ENCODE peak calls at places on chromosomes 7 and 10, in eight cellular contexts. One of them, this sample, is unnamed.

GRCh38 chr7:101617451-101618206 is 11.5 kb downstream of the MYL10 start:
- DNase-seq in left ventricle myocardium inferior: no peak
- DNase-seq in esophagus squamous epithelium: no peak
- DNase-seq in CD4-positive, alpha-beta T cell: no peak
- DNase-seq in heart left ventricle: no peak
- DNase-seq in bronchial epithelial cell: no peak
- DNase-seq in prostate gland: no peak
- DNase-seq in GM23338: no peak
- DNase-seq in this sample: no peak

GRCh38 chr10:28890121-28890950 is 213.0 kb downstream of the BAMBI start:
- DNase-seq in esophagus squamous epithelium: no peak
- DNase-seq in GM23338: no peak
- DNase-seq in left ventricle myocardium inferior: no peak
- DNase-seq in heart left ventricle: no peak
- DNase-seq in bronchial epithelial cell: no peak
- DNase-seq in CD4-positive, alpha-beta T cell: no peak
- DNase-seq in prostate gland: no peak
- DNase-seq in this sample: no peak

GRCh38 chr10:86195521-86195920 is 171.1 kb downstream of the GRID1 start:
- DNase-seq in bronchial epithelial cell: no peak
- DNase-seq in prostate gland: no peak
- DNase-seq in heart left ventricle: no peak
- DNase-seq in CD4-positive, alpha-beta T cell: no peak
- DNase-seq in esophagus squamous epithelium: no peak
- DNase-seq in GM23338: no peak
- DNase-seq in left ventricle myocardium inferior: no peak
- DNase-seq in this sample: no peak

GRCh38 chr10:3595736-3596135 is 189.3 kb downstream of the KLF6 start:
- DNase-seq in CD4-positive, alpha-beta T cell: no peak
- DNase-seq in esophagus squamous epithelium: no peak
- DNase-seq in heart left ventricle: no peak
- DNase-seq in GM23338: no peak
- DNase-seq in bronchial epithelial cell: no peak
- DNase-seq in prostate gland: no peak
- DNase-seq in left ventricle myocardium inferior: no peak
- DNase-seq in this sample: no peak

GRCh38 chr10:97686301-97686961 is 610 bp downstream of the AVPI1 start:
- DNase-seq in heart left ventricle: no peak
- DNase-seq in esophagus squamous epithelium: no peak
- DNase-seq in GM23338: no peak
- DNase-seq in CD4-positive, alpha-beta T cell: no peak
- DNase-seq in bronchial epithelial cell: peak; percentile 33
- DNase-seq in left ventricle myocardium inferior: no peak
- DNase-seq in prostate gland: no peak
- DNase-seq in this sample: no peak

GRCh38 chr7:158357106-158357897 is 230.3 kb downstream of the PTPRN2 start:
- DNase-seq in heart left ventricle: no peak
- DNase-seq in bronchial epithelial cell: no peak
- DNase-seq in esophagus squamous epithelium: no peak
- DNase-seq in GM23338: no peak
- DNase-seq in prostate gland: no peak
- DNase-seq in CD4-positive, alpha-beta T cell: no peak
- DNase-seq in left ventricle myocardium inferior: no peak
- DNase-seq in this sample: no peak

GRCh38 chr10:73501651-73502050 is 5.8 kb upstream of the PPP3CB start:
- DNase-seq in GM23338: no peak
- DNase-seq in prostate gland: no peak
- DNase-seq in heart left ventricle: no peak
- DNase-seq in CD4-positive, alpha-beta T cell: no peak
- DNase-seq in bronchial epithelial cell: no peak
- DNase-seq in esophagus squamous epithelium: no peak
- DNase-seq in left ventricle myocardium inferior: no peak
- DNase-seq in this sample: no peak

GRCh38 chr7:157671358-157672255 is 334.8 kb downstream of the DNAJB6 start:
- DNase-seq in CD4-positive, alpha-beta T cell: no peak
- DNase-seq in GM23338: no peak
- DNase-seq in esophagus squamous epithelium: no peak
- DNase-seq in prostate gland: no peak
- DNase-seq in heart left ventricle: no peak
- DNase-seq in left ventricle myocardium inferior: no peak
- DNase-seq in bronchial epithelial cell: no peak
- DNase-seq in this sample: no peak

GRCh38 chr7:29102554-29103151 is 43.7 kb downstream of the CPVL start:
- DNase-seq in esophagus squamous epithelium: no peak
- DNase-seq in prostate gland: peak; percentile 55
- DNase-seq in heart left ventricle: peak; percentile 72
- DNase-seq in left ventricle myocardium inferior: peak; percentile 69
- DNase-seq in bronchial epithelial cell: peak; percentile 33
- DNase-seq in CD4-positive, alpha-beta T cell: no peak
- DNase-seq in GM23338: peak; percentile 89
- DNase-seq in this sample: no peak

GRCh38 chr10:58209669-58210068 is 58.0 kb downstream of the IPMK start:
- DNase-seq in GM23338: no peak
- DNase-seq in prostate gland: no peak
- DNase-seq in bronchial epithelial cell: no peak
- DNase-seq in CD4-positive, alpha-beta T cell: no peak
- DNase-seq in heart left ventricle: peak; percentile 49
- DNase-seq in esophagus squamous epithelium: no peak
- DNase-seq in left ventricle myocardium inferior: peak; percentile 51
- DNase-seq in this sample: no peak

GRCh38 chr10:80204801-80205477 is 398 bp downstream of the ANXA11 start:
- DNase-seq in left ventricle myocardium inferior: peak; percentile 50
- DNase-seq in bronchial epithelial cell: no peak
- DNase-seq in heart left ventricle: peak; percentile 60
- DNase-seq in GM23338: peak; percentile 60
- DNase-seq in esophagus squamous epithelium: no peak
- DNase-seq in prostate gland: no peak
- DNase-seq in CD4-positive, alpha-beta T cell: peak; percentile 40
- DNase-seq in this sample: no peak

GRCh38 chr7:34281260-34281659 is 375.9 kb downstream of the BMPER start:
- DNase-seq in CD4-positive, alpha-beta T cell: no peak
- DNase-seq in esophagus squamous epithelium: no peak
- DNase-seq in GM23338: peak; percentile 24
- DNase-seq in heart left ventricle: no peak
- DNase-seq in bronchial epithelial cell: peak; percentile 20
- DNase-seq in prostate gland: no peak
- DNase-seq in left ventricle myocardium inferior: no peak
- DNase-seq in this sample: no peak

GRCh38 chr10:125991009-125991788 is 94.8 kb downstream of the FANK1 start:
- DNase-seq in bronchial epithelial cell: peak; percentile 55
- DNase-seq in esophagus squamous epithelium: no peak
- DNase-seq in heart left ventricle: no peak
- DNase-seq in CD4-positive, alpha-beta T cell: no peak
- DNase-seq in prostate gland: no peak
- DNase-seq in left ventricle myocardium inferior: no peak
- DNase-seq in GM23338: no peak
- DNase-seq in this sample: no peak

GRCh38 chr10:80522756-80523363 is 14.8 kb upstream of the SH2D4B start:
- DNase-seq in bronchial epithelial cell: peak; percentile 69
- DNase-seq in prostate gland: no peak
- DNase-seq in left ventricle myocardium inferior: no peak
- DNase-seq in CD4-positive, alpha-beta T cell: no peak
- DNase-seq in esophagus squamous epithelium: no peak
- DNase-seq in heart left ventricle: no peak
- DNase-seq in GM23338: no peak
- DNase-seq in this sample: no peak

GRCh38 chr10:75414527-75414926 is 13.0 kb upstream of the ZNF503 start:
- DNase-seq in left ventricle myocardium inferior: no peak
- DNase-seq in CD4-positive, alpha-beta T cell: no peak
- DNase-seq in esophagus squamous epithelium: no peak
- DNase-seq in prostate gland: no peak
- DNase-seq in bronchial epithelial cell: no peak
- DNase-seq in heart left ventricle: no peak
- DNase-seq in GM23338: no peak
- DNase-seq in this sample: no peak

GRCh38 chr10:75422913-75423312 is 8.5 kb upstream of the LRMDA start:
- DNase-seq in esophagus squamous epithelium: no peak
- DNase-seq in heart left ventricle: no peak
- DNase-seq in GM23338: no peak
- DNase-seq in left ventricle myocardium inferior: no peak
- DNase-seq in prostate gland: no peak
- DNase-seq in CD4-positive, alpha-beta T cell: no peak
- DNase-seq in bronchial epithelial cell: no peak
- DNase-seq in this sample: no peak

GRCh38 chr10:75418712-75419111 is 12.7 kb upstream of the LRMDA start:
- DNase-seq in CD4-positive, alpha-beta T cell: no peak
- DNase-seq in esophagus squamous epithelium: no peak
- DNase-seq in prostate gland: no peak
- DNase-seq in heart left ventricle: no peak
- DNase-seq in GM23338: no peak
- DNase-seq in left ventricle myocardium inferior: no peak
- DNase-seq in bronchial epithelial cell: no peak
- DNase-seq in this sample: no peak

GRCh38 chr10:75418287-75418686 is 13.1 kb upstream of the LRMDA start:
- DNase-seq in CD4-positive, alpha-beta T cell: no peak
- DNase-seq in GM23338: no peak
- DNase-seq in bronchial epithelial cell: no peak
- DNase-seq in heart left ventricle: no peak
- DNase-seq in prostate gland: no peak
- DNase-seq in left ventricle myocardium inferior: no peak
- DNase-seq in esophagus squamous epithelium: no peak
- DNase-seq in this sample: no peak

DNA sequence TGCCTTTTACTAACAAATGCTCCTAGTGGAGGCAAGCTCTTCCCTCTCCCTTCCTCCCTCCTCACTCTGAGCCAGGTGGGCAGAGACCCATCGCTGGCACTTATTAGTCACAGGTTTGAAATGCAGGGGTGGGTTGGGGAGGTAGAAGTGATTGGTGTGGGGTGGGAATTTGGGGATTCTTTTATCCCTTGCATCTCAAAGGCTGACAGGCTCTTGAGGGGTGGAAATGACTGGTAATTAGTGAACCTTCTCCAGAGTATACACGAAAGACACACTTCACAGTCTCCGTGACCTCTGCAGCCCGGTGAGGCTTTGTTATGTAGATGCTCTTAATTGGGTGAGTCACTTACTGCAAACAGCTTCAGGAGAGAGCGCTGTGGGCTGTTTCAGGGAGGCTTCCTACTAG is 13.9 kb upstream of the LRMDA start:
- DNase-seq in bronchial epithelial cell: peak; percentile 69
- DNase-seq in esophagus squamous epithelium: no peak
- DNase-seq in heart left ventricle: no peak
- DNase-seq in GM23338: peak; percentile 87
- DNase-seq in left ventricle myocardium inferior: no peak
- DNase-seq in prostate gland: no peak
- DNase-seq in CD4-positive, alpha-beta T cell: no peak
- DNase-seq in this sample: no peak
- H3K27me3 ChIP-seq in bronchial epithelial cell: no peaks in the 10 kb centered on the region
- H3K27me3 ChIP-seq in esophagus squamous epithelium: no peaks in the 10 kb centered on the region
- H3K27me3 ChIP-seq in heart left ventricle: no peaks in the 10 kb centered on the region
- H3K27me3 ChIP-seq in GM23338: peaks cover 100% of the 10 kb centered on the region
- H3K27me3 ChIP-seq in left ventricle myocardium inferior: no peaks in the 10 kb centered on the region
- H3K27me3 ChIP-seq in prostate gland: no peaks in the 10 kb centered on the region
- H3K27me3 ChIP-seq in CD4-positive, alpha-beta T cell: peaks cover 9% of the 10 kb centered on the region
- H3K27me3 ChIP-seq in this sample: peaks cover 7% of the 10 kb centered on the region

GRCh38 chr10:51606829-51607228 is 92.6 kb downstream of the CSTF2T start:
- DNase-seq in prostate gland: no peak
- DNase-seq in GM23338: no peak
- DNase-seq in bronchial epithelial cell: no peak
- DNase-seq in left ventricle myocardium inferior: no peak
- DNase-seq in esophagus squamous epithelium: no peak
- DNase-seq in heart left ventricle: no peak
- DNase-seq in CD4-positive, alpha-beta T cell: no peak
- DNase-seq in this sample: no peak

GRCh38 chr10:51602326-51602725 is 97.1 kb downstream of the CSTF2T start:
- DNase-seq in bronchial epithelial cell: no peak
- DNase-seq in left ventricle myocardium inferior: no peak
- DNase-seq in GM23338: no peak
- DNase-seq in esophagus squamous epithelium: no peak
- DNase-seq in prostate gland: no peak
- DNase-seq in heart left ventricle: no peak
- DNase-seq in CD4-positive, alpha-beta T cell: no peak
- DNase-seq in this sample: no peak

DNA sequence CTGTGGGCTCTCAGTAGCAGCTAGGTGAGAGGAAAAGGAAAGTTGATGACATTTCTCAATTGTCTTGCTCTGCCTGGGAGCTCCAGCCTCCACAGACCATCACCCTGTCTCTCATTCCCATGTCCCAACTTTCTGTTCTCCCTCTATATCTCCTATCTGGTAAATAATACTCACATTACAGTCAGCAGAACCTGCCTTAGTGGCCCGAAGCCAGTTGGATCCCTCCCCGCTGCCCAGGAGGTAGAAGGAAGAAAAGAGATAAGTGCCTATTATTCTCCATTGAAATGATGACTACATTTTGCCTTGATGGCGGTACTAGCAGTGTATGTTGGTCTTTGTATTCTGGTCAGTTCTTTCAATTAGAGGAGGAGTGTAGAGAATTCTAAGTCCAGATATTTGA is 92.0 kb downstream of the CSTF2T start:
- DNase-seq in esophagus squamous epithelium: no peak
- DNase-seq in GM23338: no peak
- DNase-seq in bronchial epithelial cell: no peak
- DNase-seq in left ventricle myocardium inferior: no peak
- DNase-seq in prostate gland: no peak
- DNase-seq in CD4-positive, alpha-beta T cell: no peak
- DNase-seq in heart left ventricle: no peak
- DNase-seq in this sample: no peak
- TF ChIP-seq CTCF in esophagus squamous epithelium: no peak
- TF ChIP-seq CTCF in GM23338: no peak
- TF ChIP-seq CTCF in bronchial epithelial cell: no peak
- TF ChIP-seq CTCF in left ventricle myocardium inferior: no peak
- TF ChIP-seq CTCF in prostate gland: no peak
- TF ChIP-seq CTCF in CD4-positive, alpha-beta T cell: no peak
- TF ChIP-seq CTCF in heart left ventricle: no peak
- TF ChIP-seq CTCF in this sample: no peak

DNA sequence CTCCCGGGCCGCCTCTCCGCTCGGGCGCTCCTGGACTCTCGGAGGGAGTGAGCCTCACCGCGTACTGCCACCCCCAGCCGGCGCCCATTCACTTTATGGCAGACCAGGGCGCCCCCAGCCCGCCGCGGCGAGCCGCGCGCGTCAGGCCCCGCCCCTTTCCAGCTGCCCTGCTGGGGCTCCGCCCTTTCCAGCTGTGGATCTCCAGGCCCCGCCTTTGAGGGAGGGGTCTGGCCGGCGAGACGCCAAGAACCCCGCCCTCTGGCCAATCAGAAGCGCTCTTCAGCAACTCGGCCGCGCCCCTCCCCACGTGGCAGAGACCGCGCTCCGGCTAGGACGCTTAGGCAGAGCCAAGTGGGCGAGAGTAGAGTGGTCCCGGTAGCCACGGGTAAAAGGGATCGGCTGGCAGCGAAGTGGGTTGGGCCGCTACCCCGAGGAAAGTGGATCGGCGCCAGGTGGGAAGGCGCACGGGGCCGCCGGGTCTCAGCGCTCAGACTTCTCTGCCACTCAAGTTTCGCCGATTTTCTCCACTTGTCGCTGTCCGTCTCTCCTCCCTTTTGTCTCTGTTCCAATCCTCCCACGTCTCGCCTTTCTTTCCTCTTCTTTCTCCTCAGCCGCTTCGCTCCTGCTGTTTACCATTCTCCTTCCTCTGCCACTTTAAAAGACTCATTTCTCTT is at the start of gene PITX3:
- DNase-seq in left ventricle myocardium inferior: peak; percentile 94
- DNase-seq in CD4-positive, alpha-beta T cell: peak; percentile 81
- DNase-seq in esophagus squamous epithelium: peak; percentile 33
- DNase-seq in GM23338: peak; percentile 98
- DNase-seq in bronchial epithelial cell: peak; percentile 82
- DNase-seq in heart left ventricle: peak; percentile 94
- DNase-seq in prostate gland: peak; percentile 82
- DNase-seq in this sample: peak; percentile 45
- H3K27me3 ChIP-seq in left ventricle myocardium inferior: peaks cover 4% of the 10 kb centered on the region
- H3K27me3 ChIP-seq in CD4-positive, alpha-beta T cell: peaks cover 28% of the 10 kb centered on the region
- H3K27me3 ChIP-seq in esophagus squamous epithelium: no peaks in the 10 kb centered on the region
- H3K27me3 ChIP-seq in GM23338: peaks cover 75% of the 10 kb centered on the region
- H3K27me3 ChIP-seq in bronchial epithelial cell: peaks cover 7% of the 10 kb centered on the region
- H3K27me3 ChIP-seq in heart left ventricle: no peaks in the 10 kb centered on the region
- H3K27me3 ChIP-seq in prostate gland: no peaks in the 10 kb centered on the region
- H3K27me3 ChIP-seq in this sample: peaks cover 22% of the 10 kb centered on the region

GRCh38 chr10:127524229-127524628 is 24.9 kb upstream of the NPS start:
- DNase-seq in prostate gland: no peak
- DNase-seq in esophagus squamous epithelium: no peak
- DNase-seq in CD4-positive, alpha-beta T cell: no peak
- DNase-seq in left ventricle myocardium inferior: no peak
- DNase-seq in GM23338: peak; percentile 63
- DNase-seq in heart left ventricle: no peak
- DNase-seq in bronchial epithelial cell: no peak
- DNase-seq in this sample: no peak
- TF ChIP-seq CTCF in prostate gland: no peak
- TF ChIP-seq CTCF in esophagus squamous epithelium: no peak
- TF ChIP-seq CTCF in CD4-positive, alpha-beta T cell: no peak
- TF ChIP-seq CTCF in left ventricle myocardium inferior: no peak
- TF ChIP-seq CTCF in GM23338: peak; percentile 58
- TF ChIP-seq CTCF in heart left ventricle: no peak
- TF ChIP-seq CTCF in bronchial epithelial cell: peak; percentile 6
- TF ChIP-seq CTCF in this sample: no peak

This sample was measured in BJ.